ENCODE peak calls at places on chromosome 13, in four cellular contexts. One of them, this sample, is unnamed.

GRCh38 chr13:50400930-50401553 is 385.8 kb downstream of the KCNRG start:
- DNase-seq in kidney epithelial cell: peak
- DNase-seq in mucosa of descending colon: no peak
- DNase-seq in AG04450: peak
- DNase-seq in this sample: no peak

GRCh38 chr13:74067818-74068217 is 66.4 kb downstream of the KLF12 start:
- DNase-seq in mucosa of descending colon: no peak
- DNase-seq in kidney epithelial cell: no peak
- DNase-seq in AG04450: no peak
- DNase-seq in this sample: no peak

GRCh38 chr13:22648325-22648758 is 532.4 kb upstream of the SGCG start:
- DNase-seq in AG04450: no peak
- DNase-seq in kidney epithelial cell: no peak
- DNase-seq in mucosa of descending colon: no peak
- DNase-seq in this sample: peak

GRCh38 chr13:40589285-40590109 is 76.9 kb downstream of the FOXO1 start:
- DNase-seq in kidney epithelial cell: peak
- DNase-seq in mucosa of descending colon: peak
- DNase-seq in AG04450: no peak
- DNase-seq in this sample: no peak

GRCh38 chr13:113802761-113803160 is 43.7 kb downstream of the TMEM255B start:
- DNase-seq in kidney epithelial cell: no peak
- DNase-seq in mucosa of descending colon: no peak
- DNase-seq in AG04450: no peak
- DNase-seq in this sample: no peak

GRCh38 chr13:26529441-26529840 is 28.0 kb upstream of the WASF3 start:
- DNase-seq in kidney epithelial cell: peak
- DNase-seq in AG04450: peak
- DNase-seq in mucosa of descending colon: peak
- DNase-seq in this sample: peak

GRCh38 chr13:33744589-33745369 is 73.2 kb upstream of the RFC3 start:
- DNase-seq in mucosa of descending colon: no peak
- DNase-seq in kidney epithelial cell: no peak
- DNase-seq in AG04450: no peak
- DNase-seq in this sample: no peak

GRCh38 chr13:41332829-41333228 is 21.8 kb downstream of the NAA16 start:
- DNase-seq in kidney epithelial cell: no peak
- DNase-seq in mucosa of descending colon: no peak
- DNase-seq in AG04450: no peak
- DNase-seq in this sample: no peak

GRCh38 chr13:44397766-44398223 is 24.2 kb downstream of the SERP2 start:
- DNase-seq in mucosa of descending colon: no peak
- DNase-seq in AG04450: no peak
- DNase-seq in kidney epithelial cell: no peak
- DNase-seq in this sample: no peak

GRCh38 chr13:102788683-102789082 is 10.1 kb downstream of the POGLUT2 start:
- DNase-seq in kidney epithelial cell: no peak
- DNase-seq in AG04450: no peak
- DNase-seq in mucosa of descending colon: no peak
- DNase-seq in this sample: no peak

GRCh38 chr13:44393391-44393790 is 19.8 kb downstream of the SERP2 start:
- DNase-seq in mucosa of descending colon: peak
- DNase-seq in AG04450: no peak
- DNase-seq in kidney epithelial cell: peak
- DNase-seq in this sample: peak

GRCh38 chr13:102978168-102978567 is 88.0 kb downstream of the SLC10A2 start:
- DNase-seq in mucosa of descending colon: no peak
- DNase-seq in kidney epithelial cell: no peak
- DNase-seq in AG04450: no peak
- DNase-seq in this sample: no peak

GRCh38 chr13:19152403-19152802 is 29.2 kb downstream of the TUBA3C start:
- DNase-seq in kidney epithelial cell: no peak
- DNase-seq in mucosa of descending colon: no peak
- DNase-seq in AG04450: no peak
- DNase-seq in this sample: no peak

GRCh38 chr13:75760182-75760981 is 124.3 kb downstream of the LMO7 start:
- DNase-seq in mucosa of descending colon: peak
- DNase-seq in AG04450: no peak
- DNase-seq in kidney epithelial cell: no peak
- DNase-seq in this sample: no peak

GRCh38 chr13:21053231-21053630 is 8.2 kb downstream of the LATS2 start:
- DNase-seq in mucosa of descending colon: no peak
- DNase-seq in kidney epithelial cell: no peak
- DNase-seq in AG04450: no peak
- DNase-seq in this sample: no peak

GRCh38 chr13:66102864-66103263 is 1127.3 kb downstream of the PCDH9 start:
- DNase-seq in mucosa of descending colon: no peak
- DNase-seq in kidney epithelial cell: no peak
- DNase-seq in AG04450: no peak
- DNase-seq in this sample: no peak

GRCh38 chr13:97369269-97369893 is 64.6 kb upstream of the RAP2A start:
- DNase-seq in mucosa of descending colon: no peak
- DNase-seq in AG04450: no peak
- DNase-seq in kidney epithelial cell: no peak
- DNase-seq in this sample: no peak

GRCh38 chr13:33746867-33747266 is 71.1 kb upstream of the RFC3 start:
- DNase-seq in AG04450: no peak
- DNase-seq in kidney epithelial cell: no peak
- DNase-seq in mucosa of descending colon: no peak
- DNase-seq in this sample: no peak

GRCh38 chr13:27125357-27126282 is 46.0 kb downstream of the USP12 start:
- DNase-seq in AG04450: no peak
- DNase-seq in kidney epithelial cell: no peak
- DNase-seq in mucosa of descending colon: no peak
- DNase-seq in this sample: no peak

GRCh38 chr13:107421951-107422350 is 793.4 kb downstream of the LIG4 start:
- DNase-seq in kidney epithelial cell: no peak
- DNase-seq in mucosa of descending colon: no peak
- DNase-seq in AG04450: no peak
- DNase-seq in this sample: no peak

GRCh38 chr13:43744630-43745029 is 42.1 kb downstream of the ENOX1 start:
- DNase-seq in AG04450: no peak
- DNase-seq in kidney epithelial cell: no peak
- DNase-seq in mucosa of descending colon: no peak
- DNase-seq in this sample: no peak

GRCh38 chr13:98103942-98104880 is 38.7 kb upstream of the FARP1 start:
- DNase-seq in mucosa of descending colon: no peak
- DNase-seq in kidney epithelial cell: no peak
- DNase-seq in AG04450: no peak
- DNase-seq in this sample: no peak

GRCh38 chr13:78020861-78021260 is 102.2 kb upstream of the EDNRB start:
- DNase-seq in mucosa of descending colon: no peak
- DNase-seq in AG04450: no peak
- DNase-seq in kidney epithelial cell: no peak
- DNase-seq in this sample: no peak

GRCh38 chr13:106500450-106500849 is 35.0 kb downstream of the EFNB2 start:
- DNase-seq in AG04450: no peak
- DNase-seq in mucosa of descending colon: no peak
- DNase-seq in kidney epithelial cell: no peak
- DNase-seq in this sample: no peak

GRCh38 chr13:33721719-33722118 is 96.2 kb upstream of the RFC3 start:
- DNase-seq in AG04450: no peak
- DNase-seq in mucosa of descending colon: no peak
- DNase-seq in kidney epithelial cell: no peak
- DNase-seq in this sample: no peak

GRCh38 chr13:35984776-35985453 is 146.3 kb downstream of the DCLK1 start:
- DNase-seq in AG04450: no peak
- DNase-seq in mucosa of descending colon: no peak
- DNase-seq in kidney epithelial cell: no peak
- DNase-seq in this sample: peak

GRCh38 chr13:92938481-92939020 is 288.1 kb upstream of the GPC6 start:
- DNase-seq in mucosa of descending colon: no peak
- DNase-seq in kidney epithelial cell: no peak
- DNase-seq in AG04450: no peak
- DNase-seq in this sample: no peak

GRCh38 chr13:112213467-112214245 is 146.7 kb downstream of the SOX1 start:
- DNase-seq in AG04450: no peak
- DNase-seq in kidney epithelial cell: no peak
- DNase-seq in mucosa of descending colon: peak
- DNase-seq in this sample: no peak

GRCh38 chr13:50729177-50729576 is 114.3 kb downstream of the DLEU7 start:
- DNase-seq in AG04450: no peak
- DNase-seq in kidney epithelial cell: no peak
- DNase-seq in mucosa of descending colon: no peak
- DNase-seq in this sample: no peak

GRCh38 chr13:32851083-32852064 is 164.8 kb upstream of the KL start:
- DNase-seq in kidney epithelial cell: no peak
- DNase-seq in mucosa of descending colon: no peak
- DNase-seq in AG04450: no peak
- DNase-seq in this sample: no peak

GRCh38 chr13:74270018-74270417 is 135.8 kb upstream of the KLF12 start:
- DNase-seq in mucosa of descending colon: no peak
- DNase-seq in kidney epithelial cell: peak
- DNase-seq in AG04450: no peak
- DNase-seq in this sample: no peak

GRCh38 chr13:50080158-50080855 is 65.1 kb downstream of the KCNRG start:
- DNase-seq in AG04450: no peak
- DNase-seq in kidney epithelial cell: no peak
- DNase-seq in mucosa of descending colon: peak
- DNase-seq in this sample: no peak

GRCh38 chr13:70408865-70409264 is 300.6 kb upstream of the KLHL1 start:
- DNase-seq in mucosa of descending colon: no peak
- DNase-seq in kidney epithelial cell: no peak
- DNase-seq in AG04450: no peak
- DNase-seq in this sample: no peak

GRCh38 chr13:99151516-99151915 is 49.1 kb upstream of the UBAC2 start:
- DNase-seq in mucosa of descending colon: no peak
- DNase-seq in kidney epithelial cell: peak
- DNase-seq in AG04450: no peak
- DNase-seq in this sample: peak

GRCh38 chr13:40399756-40400155 is 266.7 kb downstream of the FOXO1 start:
- DNase-seq in mucosa of descending colon: no peak
- DNase-seq in AG04450: no peak
- DNase-seq in kidney epithelial cell: no peak
- DNase-seq in this sample: no peak

GRCh38 chr13:41678320-41678719 is 221.0 kb downstream of the RGCC start:
- DNase-seq in AG04450: no peak
- DNase-seq in mucosa of descending colon: no peak
- DNase-seq in kidney epithelial cell: no peak
- DNase-seq in this sample: no peak

GRCh38 chr13:110435331-110435730 is 126.2 kb downstream of the RAB20 start:
- DNase-seq in AG04450: no peak
- DNase-seq in mucosa of descending colon: no peak
- DNase-seq in kidney epithelial cell: no peak
- DNase-seq in this sample: no peak

GRCh38 chr13:47114030-47114429 is 217.2 kb upstream of the HTR2A start:
- DNase-seq in kidney epithelial cell: peak
- DNase-seq in mucosa of descending colon: no peak
- DNase-seq in AG04450: peak
- DNase-seq in this sample: no peak

GRCh38 chr13:48979892-48980291 is 4.2 kb downstream of the FNDC3A start:
- DNase-seq in AG04450: no peak
- DNase-seq in kidney epithelial cell: no peak
- DNase-seq in mucosa of descending colon: no peak
- DNase-seq in this sample: no peak
- H3K4me3 ChIP-seq in AG04450: peak
- H3K4me3 ChIP-seq in kidney epithelial cell: no peak
- H3K4me3 ChIP-seq in mucosa of descending colon: no peak
- H3K4me3 ChIP-seq in this sample: no peak

GRCh38 chr13:57787058-57787791 is 155.7 kb downstream of the PCDH17 start:
- DNase-seq in kidney epithelial cell: no peak
- DNase-seq in mucosa of descending colon: no peak
- DNase-seq in AG04450: no peak
- DNase-seq in this sample: peak
- H3K4me3 ChIP-seq in kidney epithelial cell: no peak
- H3K4me3 ChIP-seq in mucosa of descending colon: no peak
- H3K4me3 ChIP-seq in AG04450: no peak
- H3K4me3 ChIP-seq in this sample: peak

DNA sequence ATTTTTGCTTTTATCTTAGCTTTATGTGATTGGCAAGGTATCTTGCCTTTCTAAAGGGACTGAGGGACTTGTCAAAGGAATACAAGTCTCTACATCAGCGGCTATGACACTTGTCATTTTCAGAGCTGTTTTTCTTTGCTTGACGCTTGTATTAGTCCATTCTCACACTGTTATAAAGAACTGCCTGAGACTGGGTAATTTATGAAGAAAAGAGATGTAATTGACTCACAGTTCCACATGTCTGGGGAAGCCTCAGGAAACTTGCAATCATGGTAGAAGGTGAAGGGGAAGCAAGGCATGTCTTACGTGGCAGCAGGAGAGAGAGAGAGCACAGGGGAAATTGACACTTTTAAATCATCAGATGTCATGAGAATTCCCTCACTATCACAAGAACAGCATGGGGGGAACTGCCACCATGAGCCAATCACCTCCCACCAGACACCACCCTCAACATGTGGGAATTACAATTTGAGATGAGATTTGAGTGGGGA is 128.2 kb downstream of the GPC5 start:
- DNase-seq in AG04450: no peak
- DNase-seq in kidney epithelial cell: no peak
- DNase-seq in mucosa of descending colon: no peak
- DNase-seq in this sample: no peak
- H3K4me3 ChIP-seq in AG04450: no peak
- H3K4me3 ChIP-seq in kidney epithelial cell: no peak
- H3K4me3 ChIP-seq in mucosa of descending colon: no peak
- H3K4me3 ChIP-seq in this sample: no peak

DNA sequence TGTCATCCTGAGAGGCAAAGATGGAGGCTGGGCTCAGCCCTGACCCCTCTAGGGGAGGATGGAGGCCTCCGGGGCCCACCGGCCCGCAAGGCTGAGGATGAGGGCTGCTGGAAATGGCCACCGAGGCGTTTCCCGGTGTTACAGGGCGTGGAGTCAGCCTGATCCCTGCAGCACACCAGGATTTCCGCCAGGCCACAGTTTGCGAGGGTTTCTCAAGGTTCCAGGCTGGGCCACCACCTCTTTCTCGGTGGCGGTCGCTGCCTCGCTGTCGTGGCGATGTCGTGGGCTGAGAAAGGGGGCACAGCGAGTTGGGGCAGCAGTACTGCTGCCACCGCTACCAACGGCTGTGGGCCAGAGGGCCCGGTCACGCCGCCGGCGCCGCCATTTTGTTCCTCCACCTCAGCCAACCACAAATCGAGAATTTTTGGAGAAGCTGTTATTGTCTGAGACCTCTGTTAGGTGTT is at the start of gene CSNK1A1L:
- DNase-seq in AG04450: no peak
- DNase-seq in mucosa of descending colon: no peak
- DNase-seq in kidney epithelial cell: no peak
- DNase-seq in this sample: no peak
- H3K4me3 ChIP-seq in AG04450: no peak
- H3K4me3 ChIP-seq in mucosa of descending colon: no peak
- H3K4me3 ChIP-seq in kidney epithelial cell: no peak
- H3K4me3 ChIP-seq in this sample: no peak

This sample was measured in retinal pigment epithelial cell.